ENCODE peak calls at places on chromosomes 13 and 19, in eight cellular contexts. X is NCI-H774, V is ACHN, Q is activated T-helper 1 cell treated with Interleukin-2 at 50 U/mL for 16 hours, I is T-helper 22 cell, Z is cardiac muscle cell, N is T-helper 1 cell, P is PC-3. T is an unnamed sample.

GRCh38 chr13:114118763-114119123 is 13.7 kb downstream of the RASA3 start:
- DNase-seq in Q (no peak), X (no peak), I (no peak), N (no peak), V (peak; percentile 90), P (peak; percentile 18), Z (peak; percentile 62), T (no peak)

GRCh38 chr19:54192972-54193371 is 1.9 kb downstream of the TSEN34 start:
- DNase-seq in X (no peak), P (no peak), Z (no peak), N (no peak), V (no peak), I (no peak), Q (no peak), T (no peak)

GRCh38 chr19:36151144-36152051 is 849 bp downstream of the COX7A1 start:
- DNase-seq in Z (peak; percentile 18), X (no peak), Q (no peak), V (no peak), N (no peak), P (no peak), I (no peak), T (no peak)

GRCh38 chr13:65744761-65745160 is 1485.4 kb downstream of the PCDH9 start:
- DNase-seq in Q (no peak), Z (peak; percentile 71), P (no peak), N (no peak), X (no peak), V (no peak), I (no peak), T (no peak)

GRCh38 chr13:44693156-44693826 is 117.2 kb upstream of the TSC22D1 start:
- DNase-seq in P (no peak), X (no peak), Q (no peak), I (no peak), V (no peak), Z (no peak), N (no peak), T (no peak)

GRCh38 chr19:10641248-10641647 is 12.9 kb upstream of the ILF3 start:
- DNase-seq in P (no peak), N (no peak), V (no peak), X (no peak), Z (no peak), I (no peak), Q (no peak), T (no peak)

GRCh38 chr19:29663861-29664752 is 1.2 kb upstream of the PLEKHF1 start:
- DNase-seq in N (no peak), X (no peak), Z (no peak), V (no peak), Q (no peak), I (no peak), P (peak; percentile 78), T (no peak)

GRCh38 chr19:13396256-13397080 is 109.8 kb downstream of the CACNA1A start:
- DNase-seq in I (no peak), Q (no peak), Z (peak; percentile 93), P (peak; percentile 54), X (no peak), V (peak; percentile 60), N (no peak), T (no peak)

GRCh38 chr19:39906283-39906682 is 28.2 kb downstream of the FCGBP start:
- DNase-seq in Z (no peak), P (no peak), V (no peak), X (no peak), I (no peak), N (no peak), Q (no peak), T (no peak)

GRCh38 chr13:50644081-50644871 is 199.2 kb downstream of the DLEU7 start:
- DNase-seq in X (no peak), Z (no peak), P (peak; percentile 69), V (no peak), I (no peak), Q (no peak), N (no peak), T (no peak)

GRCh38 chr13:41577437-41577836 is 120.1 kb downstream of the RGCC start:
- DNase-seq in Z (peak; percentile 71), V (no peak), Q (no peak), P (no peak), X (no peak), N (no peak), I (no peak), T (no peak)

GRCh38 chr19:53577968-53578367 is 40.0 kb downstream of the ZNF331 start:
- DNase-seq in N (no peak), Z (no peak), V (no peak), I (no peak), Q (no peak), X (no peak), P (no peak), T (no peak)

GRCh38 chr19:17227798-17228367 is 1.9 kb downstream of the OCEL1 start:
- DNase-seq in I (no peak), X (no peak), Q (no peak), P (no peak), N (no peak), Z (no peak), V (no peak), T (no peak)

GRCh38 chr19:33436360-33437345 is 63.1 kb downstream of the CEBPG start:
- DNase-seq in Q (no peak), V (no peak), X (no peak), P (no peak), N (no peak), Z (no peak), I (no peak), T (no peak)

GRCh38 chr19:9839415-9839814 is 4.3 kb downstream of the PIN1 start:
- DNase-seq in X (no peak), V (no peak), I (no peak), P (peak; percentile 29), Z (peak; percentile 19), N (no peak), Q (no peak), T (no peak)

GRCh38 chr19:6536138-6536671 is 5.4 kb downstream of the TNFSF9 start:
- DNase-seq in V (peak; percentile 58), X (peak; percentile 6), Z (peak; percentile 33), I (peak; percentile 67), Q (peak; percentile 44), N (peak; percentile 56), P (peak; percentile 83), T (peak; percentile 53)

GRCh38 chr19:4363571-4364304 is 20.4 kb downstream of the MPND start:
- DNase-seq in I (no peak), N (no peak), X (no peak), Z (no peak), P (no peak), V (no peak), Q (no peak), T (no peak)

GRCh38 chr13:46569471-46569870 is 16.5 kb downstream of the LRCH1 start:
- DNase-seq in V (no peak), Z (no peak), I (no peak), P (no peak), Q (no peak), X (no peak), N (no peak), T (no peak)

GRCh38 chr19:16347706-16348105 is 23.1 kb downstream of the KLF2 start:
- DNase-seq in V (no peak), Z (no peak), P (no peak), Q (no peak), X (no peak), N (no peak), I (no peak), T (no peak)

GRCh38 chr13:32019612-32020233 is 11.9 kb upstream of the FRY start:
- DNase-seq in V (peak; percentile 38), Z (peak; percentile 90), N (no peak), Q (no peak), X (no peak), P (peak; percentile 49), I (no peak), T (peak; percentile 50)

GRCh38 chr13:66994097-66994496 is 236.0 kb downstream of the PCDH9 start:
- DNase-seq in Q (no peak), N (no peak), X (no peak), Z (peak; percentile 85), V (peak; percentile 86), P (no peak), I (no peak), T (peak; percentile 80)

GRCh38 chr13:54953786-54954185 is 1925.2 kb downstream of the OLFM4 start:
- DNase-seq in P (no peak), N (no peak), Z (no peak), V (no peak), X (no peak), I (no peak), Q (no peak), T (no peak)

GRCh38 chr19:8221161-8221560 is 12.0 kb downstream of the CERS4 start:
- DNase-seq in N (no peak), I (no peak), Z (no peak), Q (no peak), X (peak; percentile 14), P (no peak), V (no peak), T (no peak)

GRCh38 chr19:44552324-44552723 is 22.8 kb upstream of the CEACAM20 start:
- DNase-seq in X (no peak), Z (peak; percentile 35), V (peak; percentile 50), Q (no peak), N (no peak), P (peak; percentile 60), I (no peak), T (no peak)

GRCh38 chr13:43916828-43917227 is 37.1 kb downstream of the LACC1 start:
- DNase-seq in N (no peak), V (no peak), I (no peak), Q (no peak), Z (no peak), P (no peak), X (no peak), T (no peak)

GRCh38 chr19:19348266-19348665 is 27.6 kb downstream of the MAU2 start:
- DNase-seq in Q (no peak), P (no peak), Z (no peak), I (no peak), V (no peak), N (no peak), X (no peak), T (no peak)

GRCh38 chr13:64130170-64130569 is 2714.5 kb upstream of the PCDH20 start:
- DNase-seq in P (no peak), I (no peak), N (no peak), V (no peak), Q (no peak), Z (no peak), X (no peak), T (no peak)

GRCh38 chr13:44365899-44366298 is 7.7 kb upstream of the SERP2 start:
- DNase-seq in V (no peak), X (no peak), N (no peak), I (no peak), P (no peak), Q (no peak), Z (no peak), T (no peak)

GRCh38 chr19:2888739-2889224 is 11.9 kb upstream of the ZNF57 start:
- DNase-seq in P (no peak), Z (no peak), I (no peak), N (peak; percentile 68), V (no peak), X (no peak), Q (peak; percentile 4), T (no peak)

GRCh38 chr19:48638831-48639381 is 1.7 kb upstream of the DBP start:
- DNase-seq in I (no peak), N (no peak), V (no peak), Z (no peak), X (no peak), Q (no peak), P (no peak), T (no peak)

GRCh38 chr19:48745208-48745995 is 1.3 kb downstream of the IZUMO1 start:
- DNase-seq in X (peak; percentile 44), P (peak; percentile 63), V (peak; percentile 40), N (no peak), Z (peak; percentile 76), Q (no peak), I (no peak), T (peak; percentile 36)

GRCh38 chr13:106275441-106276032 is 259.9 kb downstream of the EFNB2 start:
- DNase-seq in N (no peak), X (no peak), Q (no peak), P (no peak), Z (peak; percentile 20), V (no peak), I (no peak), T (no peak)

GRCh38 chr13:42266464-42266863 is 5.5 kb upstream of the AKAP11 start:
- DNase-seq in Q (no peak), I (no peak), N (no peak), Z (peak; percentile 81), X (no peak), P (peak; percentile 32), V (peak; percentile 34), T (no peak)

GRCh38 chr19:28429356-28429755 is 783.6 kb downstream of the UQCRFS1 start:
- DNase-seq in N (no peak), V (no peak), Q (no peak), I (no peak), Z (no peak), X (no peak), P (no peak), T (no peak)

T was measured in NCI-H2081.